ENCODE peak calls at places on chromosome 3, in four cellular contexts. Z, Y, E and I are unnamed samples.

GRCh38 chr3:131995936-131996335 is 38.9 kb downstream of the CPNE4 start:
- DNase-seq in Z (no peak), Y (no peak), E (no peak), I (no peak)

GRCh38 chr3:149603126-149604074 is 54.4 kb downstream of the WWTR1 start:
- DNase-seq in Z (no peak), Y (peak; percentile 82), E (no peak), I (no peak)

GRCh38 chr3:194871143-194871863 is 185.6 kb downstream of the FAM43A start:
- DNase-seq in Z (no peak), Y (peak; percentile 91), E (no peak), I (no peak)

GRCh38 chr3:18683900-18684299 is 258.8 kb upstream of the SATB1 start:
- DNase-seq in Z (no peak), Y (no peak), E (no peak), I (no peak)

GRCh38 chr3:148598619-148599018 is 99.1 kb upstream of the AGTR1 start:
- DNase-seq in Z (no peak), Y (peak; percentile 18), E (no peak), I (no peak)

GRCh38 chr3:100269410-100270217 is 8.8 kb downstream of the TBC1D23 start:
- DNase-seq in Z (no peak), Y (peak; percentile 94), E (no peak), I (no peak)

GRCh38 chr3:197404754-197405153 is 106.3 kb upstream of the DLG1 start:
- DNase-seq in Z (no peak), Y (no peak), E (no peak), I (no peak)

GRCh38 chr3:102686792-102687191 is 252.0 kb downstream of the ZPLD1 start:
- DNase-seq in Z (no peak), Y (no peak), E (no peak), I (no peak)

GRCh38 chr3:28334552-28334951 is 14.0 kb upstream of the ZCWPW2 start:
- DNase-seq in Z (no peak), Y (peak; percentile 4), E (no peak), I (no peak)

GRCh38 chr3:132641837-132642538 is 17.6 kb downstream of the ACAD11 start:
- DNase-seq in Z (peak; percentile 34), Y (peak; percentile 67), E (no peak), I (no peak)

GRCh38 chr3:65876028-65876420 is 162.7 kb downstream of the MAGI1 start:
- DNase-seq in Z (no peak), Y (no peak), E (no peak), I (no peak)

GRCh38 chr3:98972155-98972554 is 70.7 kb upstream of the DCBLD2 start:
- DNase-seq in Z (no peak), Y (peak; percentile 98), E (no peak), I (no peak)

GRCh38 chr3:41075958-41076357 is 123.3 kb upstream of the CTNNB1 start:
- DNase-seq in Z (peak; percentile 20), Y (no peak), E (no peak), I (no peak)

GRCh38 chr3:105967117-105967516 is 98.3 kb upstream of the CBLB start:
- DNase-seq in Z (no peak), Y (peak; percentile 42), E (no peak), I (no peak)

GRCh38 chr3:144085964-144086363 is 114.3 kb downstream of the DIPK2A start:
- DNase-seq in Z (no peak), Y (peak; percentile 32), E (no peak), I (no peak)

GRCh38 chr3:124582196-124582595 is 148.1 kb upstream of the UMPS start:
- DNase-seq in Z (no peak), Y (no peak), E (no peak), I (no peak)

GRCh38 chr3:186772886-186773417 is 10.4 kb upstream of the EIF4A2 start:
- DNase-seq in Z (no peak), Y (no peak), E (no peak), I (no peak)

GRCh38 chr3:123349566-123350450 is 99.1 kb downstream of the ADCY5 start:
- DNase-seq in Z (no peak), Y (no peak), E (no peak), I (no peak)

GRCh38 chr3:47473391-47473790 is 2.4 kb downstream of the SCAP start:
- DNase-seq in Z (no peak), Y (no peak), E (no peak), I (no peak)

GRCh38 chr3:159763466-159764210 is 225.0 kb upstream of the IL12A start:
- DNase-seq in Z (peak; percentile 61), Y (peak; percentile 84), E (peak; percentile 69), I (no peak)

GRCh38 chr3:159765025-159765859 is 223.4 kb upstream of the IL12A start:
- DNase-seq in Z (no peak), Y (peak; percentile 98), E (peak; percentile 53), I (no peak)

GRCh38 chr3:159765860-159766294 is 222.8 kb upstream of the IL12A start:
- DNase-seq in Z (no peak), Y (no peak), E (no peak), I (no peak)

GRCh38 chr3:159762981-159763465 is 225.6 kb upstream of the IL12A start:
- DNase-seq in Z (no peak), Y (peak; percentile 94), E (no peak), I (no peak)

GRCh38 chr3:159764211-159765024 is 224.2 kb upstream of the IL12A start:
- DNase-seq in Z (no peak), Y (peak; percentile 76), E (no peak), I (no peak)
- TF ChIP-seq RFX5 in Z (no peak), Y (no peak), E (no peak), I (no peak)

GRCh38 chr3:16437640-16438039 is 75.9 kb downstream of the RFTN1 start:
- DNase-seq in Z (no peak), Y (no peak), E (no peak), I (no peak)
- TF ChIP-seq CHD1 in Z (no peak), Y (no peak), E (no peak), I (no peak)

GRCh38 chr3:32360514-32360869 is 31.2 kb upstream of the CMTM7 start:
- DNase-seq in Z (no peak), Y (no peak), E (no peak), I (no peak)

GRCh38 chr3:32354362-32354778 is 37.3 kb upstream of the CMTM7 start:
- DNase-seq in Z (no peak), Y (no peak), E (no peak), I (no peak)

GRCh38 chr3:32355892-32356291 is 35.8 kb upstream of the CMTM7 start:
- DNase-seq in Z (no peak), Y (no peak), E (no peak), I (no peak)

DNA sequence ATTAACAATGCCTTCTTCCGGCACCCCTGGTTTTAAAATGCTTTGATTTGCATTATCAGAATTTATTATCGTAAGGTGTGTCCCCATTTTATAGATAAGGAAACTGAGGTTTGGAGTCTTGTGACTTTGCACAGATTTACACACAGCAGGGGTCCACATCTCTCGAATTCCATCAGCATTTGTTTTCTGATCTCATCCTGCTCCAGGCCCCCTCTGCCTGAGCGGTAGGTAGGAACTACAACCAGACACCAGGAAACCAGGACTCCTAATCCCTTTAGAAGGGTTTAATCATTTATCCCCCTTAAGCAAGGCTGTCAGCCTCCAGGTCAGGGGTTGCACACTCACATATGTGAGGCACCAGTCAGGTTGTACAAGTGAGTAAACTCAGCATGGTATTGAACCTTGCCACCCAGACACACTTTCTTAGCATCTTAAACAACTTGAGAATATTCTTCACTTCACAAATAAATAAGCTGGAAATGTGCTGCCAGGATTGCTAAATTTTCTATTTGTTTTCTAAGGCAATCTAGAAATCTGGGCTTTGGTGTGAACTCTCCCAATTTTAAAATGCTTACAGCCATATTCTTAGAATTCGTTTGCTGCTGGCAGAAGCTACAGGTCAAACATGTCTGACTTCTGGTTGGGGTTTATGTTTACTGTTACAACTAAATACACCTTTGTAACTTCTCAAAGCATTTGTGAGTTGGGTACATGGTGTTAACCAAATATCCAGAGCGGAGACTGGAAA is 31.7 kb upstream of the CMTM7 start:
- DNase-seq in Z (no peak), Y (no peak), E (peak; percentile 36), I (no peak)
- TF ChIP-seq RFX5 in Z (no peak), Y (no peak), E (no peak), I (no peak)

DNA sequence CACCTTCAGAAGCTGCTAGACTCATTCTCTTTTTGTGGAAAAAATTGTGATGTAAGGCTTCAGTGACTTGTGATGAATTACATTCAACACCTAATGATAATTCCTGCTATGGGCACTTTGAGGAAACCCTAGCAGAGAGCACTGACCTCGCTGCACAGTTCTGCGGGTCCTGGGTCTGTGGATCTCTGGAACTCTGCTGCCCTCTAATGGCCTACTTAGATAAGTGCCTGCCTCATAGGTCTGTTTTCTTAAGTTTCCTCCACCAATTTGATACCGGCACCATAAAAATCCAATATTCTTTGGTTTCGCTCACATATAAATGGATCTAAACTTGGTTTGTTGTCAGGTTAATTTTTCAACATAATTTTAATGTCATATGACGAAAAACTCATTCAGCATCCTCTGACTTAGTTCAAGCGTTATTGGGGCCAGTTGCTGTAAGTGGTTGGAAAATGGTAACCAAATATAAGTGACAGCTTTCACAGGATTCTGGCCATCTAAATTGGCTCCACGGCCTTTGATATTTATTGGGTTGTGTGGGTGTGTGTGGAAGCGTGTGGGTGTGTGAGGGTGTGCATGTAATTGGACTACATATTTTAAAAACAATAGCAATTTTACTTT is 10.4 kb downstream of the SLITRK3 start:
- DNase-seq in Z (peak; percentile 44), Y (peak; percentile 52), E (no peak), I (peak; percentile 0)
- TF ChIP-seq CHD1 in Z (no peak), Y (no peak), E (no peak), I (no peak)

GRCh38 chr3:64332461-64333350 is 107.4 kb upstream of the PRICKLE2 start:
- DNase-seq in Z (no peak), Y (peak; percentile 71), E (no peak), I (no peak)
- TF ChIP-seq RFX5 in Z (no peak), Y (no peak), E (no peak), I (no peak)

GRCh38 chr3:188786424-188786823 is 385.3 kb upstream of the TPRG1 start:
- DNase-seq in Z (no peak), Y (no peak), E (no peak), I (no peak)

GRCh38 chr3:188792788-188793187 is 379.0 kb upstream of the TPRG1 start:
- DNase-seq in Z (no peak), Y (peak; percentile 27), E (no peak), I (no peak)

GRCh38 chr3:188788621-188789081 is 383.1 kb upstream of the TPRG1 start:
- DNase-seq in Z (no peak), Y (peak; percentile 97), E (no peak), I (no peak)

GRCh38 chr3:188789201-188789600 is 382.6 kb upstream of the TPRG1 start:
- DNase-seq in Z (no peak), Y (peak; percentile 30), E (no peak), I (no peak)
- TF ChIP-seq CHD1 in Z (no peak), Y (no peak), E (no peak), I (no peak)

GRCh38 chr3:4163006-4163405 is 140.2 kb upstream of the SETMAR start:
- DNase-seq in Z (no peak), Y (no peak), E (no peak), I (no peak)
- TF ChIP-seq RFX5 in Z (no peak), Y (no peak), E (no peak), I (no peak)